ENCODE peak calls at places on chromosome 18, in seven cellular contexts. W is CD4-positive, alpha-beta T cell; R is activated T-helper 9 cell treated with anti-CD3 and anti-CD28 coated beads, Interleukin-2, amount 50 U/mL, for 16 hours; K is choroid plexus epithelial cell; P is fibroblast of pulmonary artery; M is transverse colon; Z is NCI-H2107. X is an unnamed sample.

GRCh38 chr18:5596585-5596984 is 52.8 kb upstream of the EPB41L3 start:
- DNase-seq in W (no peak), M (no peak), K (no peak), R (no peak), P (no peak), Z (no peak), X (no peak)

GRCh38 chr18:79912409-79912991 is 39.0 kb downstream of the SLC66A2 start:
- DNase-seq in W (no peak), M (peak), Z (no peak), R (no peak), K (peak), P (peak), X (no peak)

GRCh38 chr18:76823574-76823973 is 1.2 kb downstream of the ZNF236 start:
- DNase-seq in Z (no peak), M (peak), K (no peak), W (no peak), P (no peak), R (no peak), X (no peak)

GRCh38 chr18:76580288-76580962 is 85.4 kb upstream of the ZNF516 start:
- DNase-seq in K (no peak), Z (no peak), M (no peak), R (no peak), W (no peak), P (no peak), X (no peak)

GRCh38 chr18:75363446-75364225 is 63.9 kb downstream of the SMIM21 start:
- DNase-seq in Z (no peak), P (no peak), M (no peak), R (no peak), K (no peak), W (no peak), X (no peak)

GRCh38 chr18:75697493-75697892 is 270.0 kb upstream of the SMIM21 start:
- DNase-seq in K (no peak), M (no peak), Z (no peak), R (no peak), P (no peak), W (no peak), X (no peak)

GRCh38 chr18:22110482-22110924 is 58.9 kb upstream of the GATA6 start:
- DNase-seq in Z (no peak), P (no peak), W (no peak), K (no peak), M (no peak), R (no peak), X (no peak)

GRCh38 chr18:47118986-47119385 is 31.3 kb downstream of the HDHD2 start:
- DNase-seq in K (no peak), R (no peak), M (no peak), W (no peak), P (peak), Z (no peak), X (no peak)

GRCh38 chr18:21571763-21572162 is 28.7 kb downstream of the ESCO1 start:
- DNase-seq in M (no peak), Z (no peak), W (no peak), K (peak), P (peak), R (no peak), X (no peak)

GRCh38 chr18:72895548-72895947 is 27.8 kb upstream of the NETO1 start:
- DNase-seq in W (no peak), P (no peak), Z (no peak), K (peak), M (no peak), R (no peak), X (no peak)

GRCh38 chr18:3679254-3679653 is 229.3 kb downstream of the TGIF1 start:
- DNase-seq in R (no peak), Z (no peak), K (no peak), W (no peak), P (no peak), M (no peak), X (no peak)

GRCh38 chr18:9055185-9055584 is 47.3 kb upstream of the NDUFV2 start:
- DNase-seq in P (peak), R (no peak), K (peak), Z (no peak), M (no peak), W (no peak), X (no peak)

GRCh38 chr18:41449612-41450011 is 505.4 kb upstream of the PIK3C3 start:
- DNase-seq in W (no peak), K (no peak), M (no peak), P (peak), R (no peak), Z (no peak), X (no peak)

GRCh38 chr18:8889479-8889878 is 184.1 kb downstream of the MTCL1 start:
- DNase-seq in Z (no peak), W (no peak), K (peak), M (no peak), P (peak), R (no peak), X (no peak)

GRCh38 chr18:63905361-63905760 is 2.4 kb upstream of the SERPINB10 start:
- DNase-seq in W (no peak), R (no peak), P (no peak), M (no peak), Z (no peak), K (no peak), X (no peak)